ENCODE peak calls at places on chromosomes 2 and 18, in ten cellular contexts. One of them, this sample, is unnamed. For H3K4me1 and H3K36me3, the result is how much of the 10 kb centered on the place peaks cover.

GRCh38 chr2:144162652-144163051 is 357.3 kb downstream of the ZEB2 start:
- DNase-seq in endodermal cell: peak
- DNase-seq in CD4-positive, alpha-beta memory T cell: peak
- DNase-seq in heart left ventricle: no peak
- DNase-seq in HepG2: peak
- DNase-seq in GM23248: no peak
- DNase-seq in left lung: no peak
- DNase-seq in fibroblast of lung: no peak
- DNase-seq in breast epithelium: no peak
- DNase-seq in A673: no peak
- DNase-seq in this sample: no peak

GRCh38 chr2:33521791-33522281 is 45.4 kb downstream of the RASGRP3 start:
- DNase-seq in endodermal cell: no peak
- DNase-seq in CD4-positive, alpha-beta memory T cell: no peak
- DNase-seq in heart left ventricle: peak
- DNase-seq in HepG2: no peak
- DNase-seq in GM23248: peak
- DNase-seq in left lung: no peak
- DNase-seq in fibroblast of lung: peak
- DNase-seq in breast epithelium: no peak
- DNase-seq in A673: no peak
- DNase-seq in this sample: peak

GRCh38 chr2:143730950-143731254 is 601.7 kb downstream of the ARHGAP15 start:
- DNase-seq in endodermal cell: no peak
- DNase-seq in CD4-positive, alpha-beta memory T cell: no peak
- DNase-seq in heart left ventricle: no peak
- DNase-seq in HepG2: no peak
- DNase-seq in GM23248: peak
- DNase-seq in left lung: no peak
- DNase-seq in fibroblast of lung: no peak
- DNase-seq in breast epithelium: no peak
- DNase-seq in A673: no peak
- DNase-seq in this sample: no peak

GRCh38 chr2:65835106-65835505 is 402.7 kb upstream of the SPRED2 start:
- DNase-seq in endodermal cell: no peak
- DNase-seq in CD4-positive, alpha-beta memory T cell: no peak
- DNase-seq in heart left ventricle: no peak
- DNase-seq in HepG2: no peak
- DNase-seq in GM23248: no peak
- DNase-seq in left lung: no peak
- DNase-seq in fibroblast of lung: no peak
- DNase-seq in breast epithelium: no peak
- DNase-seq in A673: no peak
- DNase-seq in this sample: no peak

GRCh38 chr2:35410431-35411061 is 945.0 kb upstream of the CRIM1 start:
- DNase-seq in endodermal cell: peak
- DNase-seq in CD4-positive, alpha-beta memory T cell: peak
- DNase-seq in heart left ventricle: peak
- DNase-seq in HepG2: peak
- DNase-seq in GM23248: peak
- DNase-seq in left lung: no peak
- DNase-seq in fibroblast of lung: peak
- DNase-seq in breast epithelium: no peak
- DNase-seq in A673: peak
- DNase-seq in this sample: no peak

GRCh38 chr2:189222440-189222839 is 42.9 kb upstream of the COL5A2 start:
- DNase-seq in endodermal cell: no peak
- DNase-seq in CD4-positive, alpha-beta memory T cell: no peak
- DNase-seq in heart left ventricle: no peak
- DNase-seq in HepG2: no peak
- DNase-seq in GM23248: peak
- DNase-seq in left lung: peak
- DNase-seq in fibroblast of lung: peak
- DNase-seq in breast epithelium: no peak
- DNase-seq in A673: no peak
- DNase-seq in this sample: peak

GRCh38 chr2:11168488-11168887 is 13.2 kb downstream of the SLC66A3 start:
- DNase-seq in endodermal cell: no peak
- DNase-seq in CD4-positive, alpha-beta memory T cell: no peak
- DNase-seq in heart left ventricle: no peak
- DNase-seq in HepG2: no peak
- DNase-seq in GM23248: no peak
- DNase-seq in left lung: no peak
- DNase-seq in fibroblast of lung: no peak
- DNase-seq in breast epithelium: no peak
- DNase-seq in A673: no peak
- DNase-seq in this sample: no peak

GRCh38 chr2:186827426-186827825 is 21.5 kb downstream of the ZSWIM2 start:
- DNase-seq in endodermal cell: no peak
- DNase-seq in CD4-positive, alpha-beta memory T cell: no peak
- DNase-seq in heart left ventricle: no peak
- DNase-seq in HepG2: no peak
- DNase-seq in GM23248: peak
- DNase-seq in left lung: no peak
- DNase-seq in fibroblast of lung: peak
- DNase-seq in breast epithelium: no peak
- DNase-seq in A673: no peak
- DNase-seq in this sample: no peak

GRCh38 chr2:195659114-195659513 is 2.1 kb downstream of the SLC39A10 start:
- DNase-seq in endodermal cell: no peak
- DNase-seq in CD4-positive, alpha-beta memory T cell: peak
- DNase-seq in heart left ventricle: no peak
- DNase-seq in HepG2: no peak
- DNase-seq in GM23248: peak
- DNase-seq in left lung: no peak
- DNase-seq in fibroblast of lung: peak
- DNase-seq in breast epithelium: no peak
- DNase-seq in A673: no peak
- DNase-seq in this sample: no peak

GRCh38 chr2:149767516-149767974 is 180.0 kb upstream of the MMADHC start:
- DNase-seq in endodermal cell: no peak
- DNase-seq in CD4-positive, alpha-beta memory T cell: no peak
- DNase-seq in heart left ventricle: no peak
- DNase-seq in HepG2: no peak
- DNase-seq in GM23248: peak
- DNase-seq in left lung: no peak
- DNase-seq in fibroblast of lung: peak
- DNase-seq in breast epithelium: no peak
- DNase-seq in A673: peak
- DNase-seq in this sample: no peak

GRCh38 chr2:230816735-230817134 is 48.0 kb upstream of the ITM2C start:
- DNase-seq in endodermal cell: no peak
- DNase-seq in CD4-positive, alpha-beta memory T cell: no peak
- DNase-seq in heart left ventricle: no peak
- DNase-seq in HepG2: no peak
- DNase-seq in GM23248: no peak
- DNase-seq in left lung: no peak
- DNase-seq in fibroblast of lung: no peak
- DNase-seq in breast epithelium: no peak
- DNase-seq in A673: no peak
- DNase-seq in this sample: peak

GRCh38 chr2:34365937-34366336 is 766.8 kb upstream of the FAM98A start:
- DNase-seq in endodermal cell: peak
- DNase-seq in CD4-positive, alpha-beta memory T cell: no peak
- DNase-seq in heart left ventricle: no peak
- DNase-seq in HepG2: no peak
- DNase-seq in GM23248: no peak
- DNase-seq in left lung: no peak
- DNase-seq in fibroblast of lung: no peak
- DNase-seq in breast epithelium: no peak
- DNase-seq in A673: peak
- DNase-seq in this sample: no peak

GRCh38 chr18:37524546-37525301 is 40.9 kb downstream of the CELF4 start:
- DNase-seq in endodermal cell: peak
- DNase-seq in CD4-positive, alpha-beta memory T cell: no peak
- DNase-seq in heart left ventricle: no peak
- DNase-seq in HepG2: no peak
- DNase-seq in GM23248: no peak
- DNase-seq in left lung: no peak
- DNase-seq in fibroblast of lung: no peak
- DNase-seq in breast epithelium: no peak
- DNase-seq in A673: no peak
- DNase-seq in this sample: no peak

GRCh38 chr18:34999734-35000397 is 41.3 kb upstream of the MAPRE2 start:
- DNase-seq in endodermal cell: peak
- DNase-seq in CD4-positive, alpha-beta memory T cell: no peak
- DNase-seq in heart left ventricle: no peak
- DNase-seq in HepG2: no peak
- DNase-seq in GM23248: no peak
- DNase-seq in left lung: no peak
- DNase-seq in fibroblast of lung: no peak
- DNase-seq in breast epithelium: no peak
- DNase-seq in A673: no peak
- DNase-seq in this sample: no peak

GRCh38 chr18:74310411-74310810 is 5.2 kb upstream of the C18orf63 start:
- DNase-seq in endodermal cell: no peak
- DNase-seq in CD4-positive, alpha-beta memory T cell: peak
- DNase-seq in heart left ventricle: no peak
- DNase-seq in HepG2: peak
- DNase-seq in GM23248: peak
- DNase-seq in left lung: no peak
- DNase-seq in fibroblast of lung: peak
- DNase-seq in breast epithelium: no peak
- DNase-seq in A673: peak
- DNase-seq in this sample: no peak

GRCh38 chr2:236459393-236459792 is 110.2 kb upstream of the ACKR3 start:
- DNase-seq in endodermal cell: no peak
- DNase-seq in CD4-positive, alpha-beta memory T cell: no peak
- DNase-seq in heart left ventricle: no peak
- DNase-seq in HepG2: no peak
- DNase-seq in GM23248: no peak
- DNase-seq in left lung: no peak
- DNase-seq in fibroblast of lung: no peak
- DNase-seq in breast epithelium: no peak
- DNase-seq in A673: no peak
- DNase-seq in this sample: no peak

DNA sequence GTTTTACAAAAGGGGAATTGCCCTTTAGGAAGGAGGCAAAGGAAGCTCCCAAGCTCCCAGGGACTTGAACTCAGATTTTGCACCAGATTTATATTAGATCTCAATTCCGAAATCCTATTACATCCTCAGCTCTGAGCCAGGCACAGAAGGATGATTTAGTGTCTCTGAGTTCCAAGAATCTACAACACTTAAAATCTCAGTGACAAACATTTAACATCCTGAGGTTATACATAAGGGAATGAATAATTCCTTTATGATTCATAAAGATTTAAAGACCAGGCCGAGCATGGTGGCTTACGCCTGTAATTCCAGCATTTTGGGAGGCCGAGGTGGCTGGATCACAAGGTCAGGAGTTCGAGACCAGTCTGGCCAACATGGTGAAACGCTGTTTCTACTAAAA is 16.5 kb upstream of the SLC20A1 start:
- DNase-seq in endodermal cell: no peak
- DNase-seq in CD4-positive, alpha-beta memory T cell: no peak
- DNase-seq in heart left ventricle: no peak
- DNase-seq in HepG2: no peak
- DNase-seq in GM23248: no peak
- DNase-seq in left lung: no peak
- DNase-seq in fibroblast of lung: no peak
- DNase-seq in breast epithelium: no peak
- DNase-seq in A673: no peak
- DNase-seq in this sample: no peak
- H3K4me1 ChIP-seq in endodermal cell: under half
- H3K4me1 ChIP-seq in CD4-positive, alpha-beta memory T cell: half or more
- H3K4me1 ChIP-seq in heart left ventricle: under half
- H3K4me1 ChIP-seq in HepG2: half or more
- H3K4me1 ChIP-seq in GM23248: half or more
- H3K4me1 ChIP-seq in left lung: under half
- H3K4me1 ChIP-seq in fibroblast of lung: under half
- H3K4me1 ChIP-seq in breast epithelium: under half
- H3K4me1 ChIP-seq in A673: under half
- H3K4me1 ChIP-seq in this sample: under half

GRCh38 chr2:69400121-69400520 is 13.1 kb upstream of the GFPT1 start:
- DNase-seq in endodermal cell: no peak
- DNase-seq in CD4-positive, alpha-beta memory T cell: no peak
- DNase-seq in heart left ventricle: no peak
- DNase-seq in HepG2: no peak
- DNase-seq in GM23248: no peak
- DNase-seq in left lung: no peak
- DNase-seq in fibroblast of lung: no peak
- DNase-seq in breast epithelium: no peak
- DNase-seq in A673: no peak
- DNase-seq in this sample: no peak
- H3K36me3 ChIP-seq in endodermal cell: half or more
- H3K36me3 ChIP-seq in CD4-positive, alpha-beta memory T cell: under half
- H3K36me3 ChIP-seq in heart left ventricle: under half
- H3K36me3 ChIP-seq in HepG2: under half
- H3K36me3 ChIP-seq in GM23248: under half
- H3K36me3 ChIP-seq in left lung: half or more
- H3K36me3 ChIP-seq in fibroblast of lung: under half
- H3K36me3 ChIP-seq in breast epithelium: under half
- H3K36me3 ChIP-seq in A673: under half
- H3K36me3 ChIP-seq in this sample: half or more

DNA sequence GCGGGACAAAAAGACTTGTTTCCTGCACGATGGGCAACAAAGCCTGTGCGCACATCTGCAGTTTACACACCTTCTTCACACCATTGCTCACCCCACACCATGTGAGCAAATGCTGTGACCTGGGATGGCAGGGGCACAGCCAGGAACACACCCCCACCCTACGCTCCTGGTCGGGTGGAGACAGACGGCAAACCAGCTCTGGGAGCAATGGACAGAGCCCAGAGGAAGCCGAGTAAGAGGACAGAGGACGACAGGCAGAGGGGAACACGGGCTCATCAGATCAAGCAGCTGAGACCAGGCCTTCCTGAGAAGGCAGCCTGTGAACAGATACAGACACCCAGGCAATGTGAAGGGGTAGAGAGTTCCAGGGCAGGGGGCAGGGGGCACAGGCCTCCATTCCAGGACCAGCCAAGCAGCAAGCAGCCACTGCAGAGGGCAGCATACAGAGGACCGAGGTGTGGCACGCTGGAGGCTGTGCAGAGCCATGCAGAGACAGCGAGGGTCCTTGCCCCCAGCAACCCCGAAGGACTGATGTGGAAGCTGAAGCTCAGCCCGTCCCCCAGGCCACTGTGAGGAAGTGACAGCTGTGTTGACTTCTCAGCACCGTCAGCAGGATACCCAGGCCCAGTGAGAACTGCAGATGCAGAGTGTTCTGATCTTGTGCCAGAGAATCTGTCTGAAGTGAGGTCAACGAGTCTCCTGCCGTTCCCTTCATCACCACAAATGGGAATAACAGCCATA is 46.2 kb downstream of the PARD6G start:
- DNase-seq in endodermal cell: peak
- DNase-seq in CD4-positive, alpha-beta memory T cell: no peak
- DNase-seq in heart left ventricle: no peak
- DNase-seq in HepG2: no peak
- DNase-seq in GM23248: no peak
- DNase-seq in left lung: no peak
- DNase-seq in fibroblast of lung: no peak
- DNase-seq in breast epithelium: no peak
- DNase-seq in A673: no peak
- DNase-seq in this sample: no peak
- H3K4me1 ChIP-seq in endodermal cell: under half
- H3K4me1 ChIP-seq in CD4-positive, alpha-beta memory T cell: under half
- H3K4me1 ChIP-seq in heart left ventricle: under half
- H3K4me1 ChIP-seq in HepG2: under half
- H3K4me1 ChIP-seq in GM23248: under half
- H3K4me1 ChIP-seq in left lung: under half
- H3K4me1 ChIP-seq in fibroblast of lung: under half
- H3K4me1 ChIP-seq in breast epithelium: under half
- H3K4me1 ChIP-seq in A673: under half
- H3K4me1 ChIP-seq in this sample: under half

GRCh38 chr2:151809073-151809383 is 19.2 kb downstream of the ARL5A start:
- DNase-seq in endodermal cell: no peak
- DNase-seq in CD4-positive, alpha-beta memory T cell: no peak
- DNase-seq in heart left ventricle: no peak
- DNase-seq in HepG2: peak
- DNase-seq in GM23248: no peak
- DNase-seq in left lung: no peak
- DNase-seq in fibroblast of lung: no peak
- DNase-seq in breast epithelium: no peak
- DNase-seq in A673: no peak
- DNase-seq in this sample: no peak
- H3K36me3 ChIP-seq in endodermal cell: half or more
- H3K36me3 ChIP-seq in CD4-positive, alpha-beta memory T cell: under half
- H3K36me3 ChIP-seq in heart left ventricle: under half
- H3K36me3 ChIP-seq in HepG2: under half
- H3K36me3 ChIP-seq in GM23248: under half
- H3K36me3 ChIP-seq in left lung: under half
- H3K36me3 ChIP-seq in fibroblast of lung: under half
- H3K36me3 ChIP-seq in breast epithelium: under half
- H3K36me3 ChIP-seq in A673: under half
- H3K36me3 ChIP-seq in this sample: under half

This sample was measured in tibial artery.